ENCODE peak calls at places on chromosomes 3 and 15, in four cellular contexts. M, K, L and D are unnamed samples.

GRCh38 chr3:67048067-67048715 is 50.1 kb downstream of the KBTBD8 start:
- DNase-seq in M (no peak), K (no peak), L (no peak), D (no peak)

GRCh38 chr15:57237676-57238075 is 138.6 kb upstream of the CGNL1 start:
- DNase-seq in M (no peak), K (no peak), L (no peak), D (no peak)

GRCh38 chr3:184666422-184666821 is 45.4 kb downstream of the MAGEF1 start:
- DNase-seq in M (no peak), K (no peak), L (no peak), D (no peak)

GRCh38 chr3:66004244-66004643 is 34.5 kb downstream of the MAGI1 start:
- DNase-seq in M (no peak), K (no peak), L (no peak), D (no peak)

GRCh38 chr3:168191856-168192255 is 96.1 kb upstream of the GOLIM4 start:
- DNase-seq in M (no peak), K (no peak), L (no peak), D (no peak)

GRCh38 chr3:53238051-53238850 is 17.6 kb downstream of the TKT start:
- DNase-seq in M (no peak), K (peak), L (peak), D (peak)

GRCh38 chr15:56149071-56149470 is 94.6 kb downstream of the RFX7 start:
- DNase-seq in M (no peak), K (peak), L (peak), D (no peak)

GRCh38 chr15:48190932-48191573 is 412 bp upstream of the CTXN2 start:
- DNase-seq in M (peak), K (peak), L (peak), D (peak)

GRCh38 chr3:109115451-109115850 is 2.5 kb downstream of the MORC1 start:
- DNase-seq in M (no peak), K (no peak), L (no peak), D (no peak)

GRCh38 chr15:67992834-67993233 is 61.3 kb upstream of the PIAS1 start:
- DNase-seq in M (no peak), K (no peak), L (no peak), D (no peak)

GRCh38 chr3:70919091-70919490 is 606.7 kb upstream of the MDFIC2 start:
- DNase-seq in M (no peak), K (no peak), L (peak), D (no peak)

GRCh38 chr3:105228696-105229095 is 138.0 kb upstream of the ALCAM start:
- DNase-seq in M (no peak), K (no peak), L (peak), D (no peak)

GRCh38 chr3:42257007-42257406 is 9.0 kb downstream of the CCK start:
- DNase-seq in M (no peak), K (no peak), L (no peak), D (no peak)

GRCh38 chr3:129723558-129724324 is 117.3 kb upstream of the PLXND1 start:
- DNase-seq in M (no peak), K (peak), L (peak), D (no peak)

GRCh38 chr3:100225193-100225592 is 35.6 kb upstream of the TBC1D23 start:
- DNase-seq in M (no peak), K (no peak), L (no peak), D (no peak)

GRCh38 chr15:68051109-68051508 is 3.0 kb upstream of the PIAS1 start:
- DNase-seq in M (no peak), K (no peak), L (no peak), D (no peak)

GRCh38 chr15:60509470-60509869 is 30.5 kb upstream of the ICE2 start:
- DNase-seq in M (no peak), K (no peak), L (no peak), D (no peak)

GRCh38 chr15:26433818-26434217 is 339.0 kb downstream of the GABRB3 start:
- DNase-seq in M (peak), K (no peak), L (no peak), D (peak)

GRCh38 chr3:193400304-193400703 is 21.8 kb upstream of the ATP13A5 start:
- DNase-seq in M (no peak), K (no peak), L (no peak), D (no peak)

GRCh38 chr3:188869628-188870027 is 302.1 kb upstream of the TPRG1 start:
- DNase-seq in M (no peak), K (no peak), L (peak), D (no peak)

GRCh38 chr3:39410893-39411292 is 4.4 kb downstream of the RPSA start:
- DNase-seq in M (no peak), K (no peak), L (no peak), D (no peak)

GRCh38 chr15:31102374-31103342 is 1.1 kb upstream of the TRPM1 start:
- DNase-seq in M (no peak), K (no peak), L (no peak), D (no peak)

GRCh38 chr3:126269360-126269759 is 87.8 kb downstream of the KLF15 start:
- DNase-seq in M (no peak), K (no peak), L (peak), D (no peak)

GRCh38 chr3:49812916-49813496 is 747 bp downstream of the UBA7 start:
- DNase-seq in M (no peak), K (no peak), L (peak), D (no peak)

GRCh38 chr3:160675566-160676124 is 1.3 kb upstream of the ARL14 start:
- DNase-seq in M (no peak), K (no peak), L (no peak), D (no peak)